ENCODE peak calls at places on chromosome 6, in six cellular contexts. F, R, G, Z, T and U are unnamed samples.

GRCh38 chr6:156952401-156952800 is 175.2 kb downstream of the ARID1B start:
- DNase-seq in F (no peak), R (no peak), G (no peak), Z (no peak), T (no peak), U (no peak)

GRCh38 chr6:37731888-37732287 is 34.2 kb upstream of the MDGA1 start:
- DNase-seq in F (no peak), R (peak; percentile 11), G (no peak), Z (no peak), T (peak; percentile 10), U (no peak)

GRCh38 chr6:18343741-18344140 is 43.4 kb upstream of the RNF144B start:
- DNase-seq in F (peak; percentile 47), R (peak; percentile 92), G (peak; percentile 94), Z (no peak), T (peak; percentile 98), U (peak; percentile 77)

GRCh38 chr6:135440087-135440792 is 57.3 kb downstream of the AHI1 start:
- DNase-seq in F (no peak), R (no peak), G (no peak), Z (no peak), T (no peak), U (no peak)

GRCh38 chr6:38326837-38327236 is 312.9 kb downstream of the BTBD9 start:
- DNase-seq in F (no peak), R (no peak), G (no peak), Z (no peak), T (no peak), U (no peak)

GRCh38 chr6:44105146-44105545 is 22.1 kb downstream of the MRPL14 start:
- DNase-seq in F (no peak), R (no peak), G (no peak), Z (no peak), T (no peak), U (no peak)

GRCh38 chr6:112086744-112087135 is 542 bp downstream of the TUBE1 start:
- DNase-seq in F (peak; percentile 11), R (peak; percentile 72), G (peak; percentile 58), Z (peak; percentile 16), T (peak; percentile 77), U (peak; percentile 30)

GRCh38 chr6:13485923-13486557 is 1.4 kb downstream of the GFOD1 start:
- DNase-seq in F (no peak), R (peak; percentile 66), G (peak; percentile 61), Z (no peak), T (peak; percentile 38), U (peak; percentile 59)

GRCh38 chr6:161141173-161141572 is 132.7 kb downstream of the AGPAT4 start:
- DNase-seq in F (no peak), R (no peak), G (no peak), Z (no peak), T (no peak), U (no peak)

GRCh38 chr6:39902136-39902535 is 32.1 kb downstream of the MOCS1 start:
- DNase-seq in F (no peak), R (no peak), G (no peak), Z (no peak), T (no peak), U (no peak)

GRCh38 chr6:39901116-39901655 is 33.1 kb downstream of the MOCS1 start:
- DNase-seq in F (no peak), R (no peak), G (no peak), Z (no peak), T (no peak), U (no peak)

GRCh38 chr6:39901670-39902069 is 32.6 kb downstream of the MOCS1 start:
- DNase-seq in F (no peak), R (no peak), G (no peak), Z (no peak), T (no peak), U (no peak)

GRCh38 chr6:39903656-39904055 is 30.6 kb downstream of the MOCS1 start:
- DNase-seq in F (no peak), R (no peak), G (no peak), Z (no peak), T (no peak), U (no peak)

DNA sequence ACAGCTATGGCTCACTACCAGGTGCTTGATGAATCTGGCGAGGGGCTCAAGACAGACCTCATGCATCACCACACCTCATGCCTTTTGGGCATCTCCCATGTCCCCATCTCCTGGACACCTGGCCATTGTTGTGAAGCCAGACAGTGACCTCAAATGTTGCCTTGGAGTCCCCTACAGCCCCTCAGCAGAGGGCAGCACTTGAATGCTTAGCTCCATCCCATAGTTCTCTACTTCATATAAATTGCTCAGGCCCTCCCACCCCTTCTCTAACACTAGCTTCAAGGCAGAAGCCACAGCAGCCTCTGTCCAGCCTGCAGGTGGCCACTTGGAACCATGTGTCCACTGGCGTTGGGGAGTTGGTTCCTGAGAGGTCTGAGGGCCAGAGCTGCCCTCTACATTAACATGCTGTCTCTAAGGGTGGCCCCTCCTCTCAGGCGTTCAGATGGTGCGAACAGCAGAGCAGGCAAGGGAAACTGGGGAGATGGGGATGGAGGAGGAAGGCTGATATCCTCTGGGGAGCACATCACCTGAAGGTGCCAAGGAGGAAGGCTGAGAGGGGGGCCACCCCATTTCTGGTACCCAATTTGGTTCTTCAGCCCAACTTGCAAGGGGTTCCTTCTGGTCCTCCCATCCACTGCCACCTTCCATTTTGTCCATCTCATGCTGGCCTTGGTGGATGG is 31.3 kb downstream of the MOCS1 start:
- DNase-seq in F (no peak), R (no peak), G (no peak), Z (no peak), T (no peak), U (no peak)
- TF ChIP-seq CTCF in F (no peak), R (no peak), G (peak; percentile 5), Z (no peak), T (no peak), U (no peak)

DNA sequence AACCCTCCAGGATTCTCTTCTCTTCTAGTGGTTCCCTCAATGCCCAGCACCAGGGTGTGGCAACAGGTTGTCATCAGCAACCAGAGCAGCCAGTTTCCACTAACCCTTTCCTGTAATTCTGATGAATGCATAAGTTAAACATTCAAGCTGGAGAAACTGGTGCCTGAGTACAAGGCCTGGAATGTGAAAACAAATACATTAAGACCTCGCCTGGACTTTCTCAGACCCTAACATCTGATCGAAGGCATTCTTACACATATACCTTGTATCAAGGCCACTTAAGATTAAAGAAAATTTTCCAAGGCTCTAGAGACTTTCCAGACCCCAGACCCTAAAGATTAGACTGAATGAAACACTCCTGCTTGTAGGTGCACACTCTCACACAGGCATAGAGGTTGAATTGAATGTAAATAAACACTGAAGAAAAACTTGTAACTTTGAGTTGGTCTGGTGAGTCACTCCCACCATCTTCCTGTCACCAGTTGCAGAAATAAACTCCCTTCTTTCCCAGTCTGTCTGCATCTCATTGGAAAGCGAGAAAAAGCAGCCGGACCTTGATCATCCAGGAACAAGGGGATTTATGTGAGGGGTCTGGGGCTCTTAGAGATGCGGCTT is 9.0 kb downstream of the LRP11 start:
- DNase-seq in F (no peak), R (peak; percentile 97), G (peak; percentile 93), Z (no peak), T (peak; percentile 98), U (peak; percentile 93)
- H3K4me3 ChIP-seq in F (peak overlapping the region; percentile 22), R (peak overlapping the region; percentile 37), G (peak overlapping the region; percentile 14), Z (no peak overlapping the region), T (peak overlapping the region; percentile 34), U (peak overlapping the region; percentile 37)

GRCh38 chr6:21227486-21227885 is 366.1 kb upstream of the SOX4 start:
- DNase-seq in F (peak; percentile 12), R (peak; percentile 90), G (peak; percentile 85), Z (no peak), T (peak; percentile 92), U (peak; percentile 48)
- TF ChIP-seq CTCF in F (peak; percentile 15), R (peak; percentile 46), G (peak; percentile 52), Z (no peak), T (no peak), U (no peak)

GRCh38 chr6:148530976-148531375 is 188.3 kb downstream of the SASH1 start:
- DNase-seq in F (no peak), R (no peak), G (no peak), Z (no peak), T (no peak), U (peak; percentile 16)

GRCh38 chr6:148532698-148533097 is 190.1 kb downstream of the SASH1 start:
- DNase-seq in F (no peak), R (no peak), G (no peak), Z (no peak), T (no peak), U (no peak)

GRCh38 chr6:148529010-148529409 is 186.4 kb downstream of the SASH1 start:
- DNase-seq in F (no peak), R (no peak), G (no peak), Z (no peak), T (no peak), U (no peak)

GRCh38 chr6:148528292-148528691 is 185.7 kb downstream of the SASH1 start:
- DNase-seq in F (no peak), R (no peak), G (no peak), Z (no peak), T (no peak), U (no peak)

DNA sequence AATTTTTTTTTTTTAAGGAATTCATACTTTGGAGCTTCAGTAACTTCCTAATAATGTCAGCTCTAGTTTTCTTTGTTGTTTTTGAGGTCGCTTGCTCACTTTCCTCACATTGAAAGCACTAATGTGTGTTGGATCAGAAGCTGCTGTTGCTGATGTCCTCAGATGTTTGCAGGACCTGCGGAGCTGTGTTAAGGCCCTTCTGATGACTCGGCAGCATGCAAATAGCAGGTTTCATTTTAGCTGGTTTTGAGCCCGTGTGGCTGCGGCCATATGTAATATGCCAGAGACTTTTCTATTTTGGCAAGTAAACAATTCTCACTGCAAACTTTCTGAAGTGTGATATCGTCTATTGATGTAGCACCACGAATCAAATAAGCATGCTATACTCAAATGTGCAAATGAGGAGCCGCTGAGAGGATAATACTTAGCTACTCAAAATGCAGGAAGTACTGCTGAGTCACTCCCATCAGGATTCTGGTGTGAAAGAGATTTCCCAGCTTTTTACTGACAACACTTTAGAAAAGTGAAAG is 187.8 kb downstream of the SASH1 start:
- DNase-seq in F (no peak), R (peak; percentile 46), G (no peak), Z (no peak), T (peak; percentile 48), U (peak; percentile 92)
- H3K4me3 ChIP-seq in F (peak overlapping the region; percentile 17), R (no peak overlapping the region), G (no peak overlapping the region), Z (no peak overlapping the region), T (no peak overlapping the region), U (peak overlapping the region; percentile 38)